ENCODE peak calls at places on chromosome 4, in eight cellular contexts. Y, Q, K, G, V, E, U and H are unnamed samples.

GRCh38 chr4:108068422-108068821 is 78.7 kb downstream of the HADH start:
- DNase-seq in K (no peak), G (no peak), U (no peak), E (no peak), Q (no peak), V (no peak), Y (no peak), H (peak)

GRCh38 chr4:8286719-8287355 is 17.3 kb downstream of the HTRA3 start:
- DNase-seq in Y (no peak), E (no peak), K (no peak), G (peak), V (peak), Q (no peak), U (no peak), H (no peak)

GRCh38 chr4:35087216-35087615 is 1157.1 kb downstream of the ARAP2 start:
- DNase-seq in E (no peak), Q (no peak), G (no peak), V (no peak), Y (no peak), U (no peak), K (no peak), H (no peak)

GRCh38 chr4:61294001-61294400 is 93.9 kb downstream of the ADGRL3 start:
- DNase-seq in Q (no peak), K (no peak), U (no peak), G (no peak), Y (no peak), E (no peak), V (no peak), H (no peak)

GRCh38 chr4:183434264-183435045 is 10.0 kb upstream of the CDKN2AIP start:
- DNase-seq in G (no peak), E (no peak), K (no peak), Q (no peak), U (no peak), Y (no peak), V (no peak), H (peak)

GRCh38 chr4:108596389-108596788 is 24.0 kb upstream of the RPL34 start:
- DNase-seq in U (no peak), E (no peak), V (no peak), G (no peak), K (no peak), Q (no peak), Y (no peak), H (no peak)

GRCh38 chr4:182519528-182519927 is 276.3 kb downstream of the TENM3 start:
- DNase-seq in G (no peak), Q (no peak), V (no peak), U (no peak), E (no peak), Y (no peak), K (no peak), H (no peak)

GRCh38 chr4:1756893-1757779 is 35.8 kb downstream of the TACC3 start:
- DNase-seq in U (no peak), E (no peak), K (no peak), G (no peak), Y (no peak), Q (no peak), V (no peak), H (no peak)

GRCh38 chr4:41661447-41662076 is 87.0 kb downstream of the PHOX2B start:
- DNase-seq in Q (no peak), G (no peak), V (no peak), U (peak), E (peak), K (peak), Y (peak), H (peak)

GRCh38 chr4:8710416-8710815 is 117.9 kb downstream of the CPZ start:
- DNase-seq in Y (no peak), K (peak), U (no peak), G (peak), Q (no peak), V (peak), E (peak), H (no peak)

GRCh38 chr4:124907881-124908280 is 195.3 kb upstream of the ANKRD50 start:
- DNase-seq in Q (no peak), Y (no peak), V (no peak), U (no peak), G (no peak), E (no peak), K (no peak), H (no peak)

GRCh38 chr4:107619065-107619464 is 101.0 kb downstream of the PAPSS1 start:
- DNase-seq in U (no peak), K (no peak), G (no peak), E (no peak), Q (no peak), V (no peak), Y (no peak), H (peak)

GRCh38 chr4:186168750-186169149 is 22.6 kb upstream of the CYP4V2 start:
- DNase-seq in E (no peak), G (no peak), V (no peak), K (no peak), Y (no peak), Q (no peak), U (no peak), H (no peak)

GRCh38 chr4:126264839-126265238 is 950.1 kb downstream of the FAT4 start:
- DNase-seq in V (no peak), Y (no peak), Q (no peak), G (no peak), U (no peak), K (no peak), E (no peak), H (no peak)

GRCh38 chr4:56764775-56765174 is 56.7 kb downstream of the SPINK2 start:
- DNase-seq in Q (no peak), E (no peak), G (no peak), Y (no peak), U (no peak), K (peak), V (no peak), H (no peak)

GRCh38 chr4:60944070-60944469 is 256.1 kb upstream of the ADGRL3 start:
- DNase-seq in E (no peak), V (no peak), U (peak), Y (no peak), Q (no peak), K (no peak), G (no peak), H (no peak)

GRCh38 chr4:53534684-53535083 is 56.6 kb downstream of the LNX1 start:
- DNase-seq in Q (no peak), K (no peak), G (no peak), V (no peak), E (no peak), Y (no peak), U (no peak), H (no peak)

GRCh38 chr4:53535567-53535966 is 55.7 kb downstream of the LNX1 start:
- DNase-seq in Q (no peak), G (no peak), E (no peak), U (no peak), Y (no peak), K (no peak), V (no peak), H (no peak)

GRCh38 chr4:53537606-53538005 is 53.7 kb downstream of the LNX1 start:
- DNase-seq in G (no peak), K (no peak), E (no peak), Y (no peak), U (no peak), Q (no peak), V (no peak), H (no peak)

GRCh38 chr4:53532521-53532920 is 58.8 kb downstream of the LNX1 start:
- DNase-seq in V (no peak), Y (no peak), G (no peak), K (no peak), U (no peak), Q (no peak), E (no peak), H (no peak)

GRCh38 chr4:53536328-53536727 is 55.0 kb downstream of the LNX1 start:
- DNase-seq in E (no peak), V (no peak), G (no peak), Q (no peak), Y (no peak), U (no peak), K (no peak), H (no peak)
- TF ChIP-seq POLR2AphosphoS5 in E (no peak), V (no peak), G (no peak), Q (no peak), Y (no peak), U (no peak), K (no peak), H (no peak)

DNA sequence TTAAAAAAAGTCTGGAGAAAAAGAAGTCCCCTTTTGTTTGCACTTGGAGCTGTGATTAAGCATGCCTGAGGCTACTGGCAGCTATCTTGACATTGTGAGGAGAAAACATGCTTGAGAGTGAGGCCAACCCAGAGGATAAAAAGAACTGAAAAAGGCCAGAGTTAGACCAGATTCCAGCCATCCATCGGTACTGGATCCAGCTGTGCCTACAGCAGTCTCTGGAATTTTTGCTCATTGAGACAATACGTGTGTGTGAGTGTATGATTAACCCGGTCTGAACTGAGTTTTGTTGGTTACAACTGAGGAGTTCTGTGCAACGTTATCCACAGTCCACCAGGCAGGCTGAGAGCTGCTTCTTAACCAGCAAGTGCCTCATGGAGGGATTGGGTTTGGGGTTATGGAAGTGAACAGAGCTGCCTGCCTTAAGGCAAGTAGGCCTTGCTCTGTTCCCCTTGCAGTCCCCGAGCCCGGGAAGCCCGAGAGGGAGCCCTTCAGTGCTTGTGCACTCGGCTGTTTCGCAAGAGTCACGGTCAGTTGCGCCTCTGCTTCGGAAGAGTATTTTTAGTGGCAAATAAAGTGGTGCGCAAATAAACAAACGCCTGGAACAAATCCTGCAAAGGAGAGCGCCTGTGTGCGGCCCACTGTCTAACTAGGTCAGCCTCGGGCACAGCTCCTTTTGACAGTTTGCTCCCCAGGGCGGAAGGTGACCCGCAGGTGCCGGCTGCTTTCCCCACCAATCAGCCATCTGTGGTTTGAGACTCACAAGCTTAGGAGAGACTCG is 57.1 kb downstream of the LGI2 start:
- DNase-seq in E (peak), G (no peak), Q (no peak), V (peak), Y (peak), K (no peak), U (peak), H (no peak)
- TF ChIP-seq POLR2AphosphoS5 in E (no peak), G (no peak), Q (no peak), V (no peak), Y (no peak), K (no peak), U (no peak), H (no peak)

DNA sequence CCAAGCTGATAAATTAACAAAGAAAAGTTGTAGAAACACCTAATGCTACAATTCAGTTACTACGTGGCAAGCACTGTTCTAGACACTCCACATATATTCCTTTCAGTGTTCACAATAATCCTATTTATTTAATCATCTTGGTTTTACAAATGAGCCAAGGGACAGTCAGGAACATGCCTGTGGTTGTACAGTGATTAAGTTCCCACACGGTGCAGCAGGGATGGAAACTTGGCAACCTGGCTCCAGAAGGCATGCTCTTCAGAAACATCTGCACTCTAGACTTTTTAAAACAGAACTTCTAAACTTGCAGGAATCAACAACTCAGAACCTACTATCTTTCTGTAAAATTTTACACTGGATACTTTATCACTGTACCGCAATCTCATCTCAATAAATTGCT is 32.1 kb downstream of the TAPT1 start:
- DNase-seq in U (no peak), Y (no peak), G (no peak), Q (no peak), V (no peak), E (no peak), K (no peak), H (no peak)
- TF ChIP-seq POLR2AphosphoS5 in U (no peak), Y (no peak), G (no peak), Q (no peak), V (peak), E (no peak), K (no peak), H (no peak)

GRCh38 chr4:75655562-75655961 is 17.6 kb downstream of the G3BP2 start:
- DNase-seq in Q (no peak), E (no peak), K (no peak), U (no peak), V (no peak), Y (no peak), G (no peak), H (no peak)
- TF ChIP-seq POLR2AphosphoS5 in Q (no peak), E (no peak), K (no peak), U (no peak), V (no peak), Y (no peak), G (no peak), H (no peak)

GRCh38 chr4:138540056-138540800 is 298.1 kb upstream of the SLC7A11 start:
- DNase-seq in V (no peak), K (no peak), G (no peak), Q (no peak), E (no peak), Y (no peak), U (no peak), H (peak)
- TF ChIP-seq POLR2AphosphoS5 in V (no peak), K (no peak), G (no peak), Q (no peak), E (no peak), Y (no peak), U (no peak), H (no peak)

GRCh38 chr4:158523990-158524545 is 2.4 kb downstream of the RXFP1 start:
- DNase-seq in K (no peak), V (no peak), G (no peak), U (no peak), E (no peak), Y (no peak), Q (no peak), H (no peak)
- TF ChIP-seq POLR2AphosphoS5 in K (no peak), V (no peak), G (no peak), U (no peak), E (no peak), Y (no peak), Q (no peak), H (no peak)